ENCODE peak calls at places on chromosomes 4 and X, in four cellular contexts. M is omental fat pad, S is A172, U is cardiac muscle cell. Y is an unnamed sample.
A peak's percentile ranks its signal among the peaks of the same experiment; 100 is the strongest.

GRCh38 chr4:152643153-152644035 is 36.4 kb downstream of the TMEM154 start:
- DNase-seq in M (no peak), S (no peak), U (no peak), Y (no peak)

GRCh38 chr4:46329118-46329976 is 60.6 kb downstream of the GABRA2 start:
- DNase-seq in M (no peak), S (peak; percentile 8), U (peak; percentile 67), Y (peak; percentile 14)

GRCh38 chrX:71992711-71993110 is 82.1 kb downstream of the NHSL2 start:
- DNase-seq in M (no peak), S (no peak), U (no peak), Y (no peak)

GRCh38 chr4:172096771-172097170 is 283.6 kb downstream of the GALNTL6 start:
- DNase-seq in M (no peak), S (no peak), U (no peak), Y (no peak)

GRCh38 chr4:168387091-168387490 is 68.5 kb upstream of the DDX60 start:
- DNase-seq in M (no peak), S (no peak), U (no peak), Y (no peak)

GRCh38 chr4:8582436-8582835 is 2.2 kb downstream of the GPR78 start:
- DNase-seq in M (no peak), S (no peak), U (no peak), Y (no peak)

GRCh38 chr4:149997881-149998421 is 80.3 kb upstream of the DCLK2 start:
- DNase-seq in M (no peak), S (peak; percentile 60), U (no peak), Y (peak; percentile 81)

GRCh38 chr4:67575232-67575888 is 16.8 kb downstream of the STAP1 start:
- DNase-seq in M (no peak), S (no peak), U (no peak), Y (no peak)

GRCh38 chr4:168353746-168354145 is 35.2 kb upstream of the DDX60 start:
- DNase-seq in M (no peak), S (no peak), U (no peak), Y (no peak)

GRCh38 chr4:153809916-153810810 is 21.3 kb upstream of the SFRP2 start:
- DNase-seq in M (no peak), S (peak; percentile 25), U (no peak), Y (no peak)

GRCh38 chr4:22695917-22696316 is 3.2 kb downstream of the GBA3 start:
- DNase-seq in M (no peak), S (no peak), U (no peak), Y (peak; percentile 74)

GRCh38 chr4:3328814-3329663 is 36.2 kb downstream of the RGS12 start:
- DNase-seq in M (no peak), S (no peak), U (peak; percentile 65), Y (no peak)

GRCh38 chr4:10667651-10668341 is 16.8 kb downstream of the CLNK start:
- DNase-seq in M (no peak), S (no peak), U (no peak), Y (no peak)

GRCh38 chrX:18543738-18544137 is 118.3 kb downstream of the CDKL5 start:
- DNase-seq in M (no peak), S (no peak), U (no peak), Y (no peak)

GRCh38 chr4:99300934-99301333 is 10.1 kb upstream of the ADH1A start:
- DNase-seq in M (peak; percentile 50), S (peak; percentile 25), U (peak; percentile 37), Y (no peak)

GRCh38 chrX:36898301-36898700 is 109.9 kb upstream of the FAM47C start:
- DNase-seq in M (no peak), S (peak; percentile 4), U (peak; percentile 36), Y (no peak)

GRCh38 chr4:86441175-86441960 is 81.5 kb upstream of the MAPK10 start:
- DNase-seq in M (no peak), S (no peak), U (no peak), Y (peak; percentile 89)

GRCh38 chrX:40471965-40472648 is 108.7 kb upstream of the ATP6AP2 start:
- DNase-seq in M (no peak), S (peak; percentile 75), U (peak; percentile 59), Y (no peak)

GRCh38 chr4:87469390-87469789 is 47.0 kb downstream of the NUDT9 start:
- DNase-seq in M (no peak), S (no peak), U (peak; percentile 1), Y (no peak)

GRCh38 chrX:134601240-134601639 is 57.0 kb downstream of the PLAC1 start:
- DNase-seq in M (no peak), S (no peak), U (no peak), Y (no peak)

GRCh38 chr4:78775278-78776030 is 696 bp upstream of the BMP2K start:
- DNase-seq in M (peak; percentile 58), S (peak; percentile 39), U (peak; percentile 82), Y (peak; percentile 51)

GRCh38 chrX:54182194-54182863 is 725 bp downstream of the FAM120C start:
- DNase-seq in M (no peak), S (peak; percentile 19), U (peak; percentile 28), Y (peak; percentile 16)

GRCh38 chr4:187396106-187396505 is 599.5 kb upstream of the ZFP42 start:
- DNase-seq in M (no peak), S (no peak), U (no peak), Y (no peak)

GRCh38 chr4:1381181-1381621 is 25.0 kb downstream of the NKX1-1 start:
- DNase-seq in M (no peak), S (no peak), U (no peak), Y (no peak)

GRCh38 chr4:36042122-36042970 is 202.0 kb downstream of the ARAP2 start:
- DNase-seq in M (no peak), S (no peak), U (no peak), Y (no peak)

GRCh38 chr4:4855293-4856070 is 4.0 kb upstream of the MSX1 start:
- DNase-seq in M (no peak), S (no peak), U (no peak), Y (no peak)

GRCh38 chr4:152894673-152895072 is 41.5 kb upstream of the FHDC1 start:
- DNase-seq in M (no peak), S (peak; percentile 4), U (no peak), Y (no peak)

GRCh38 chr4:53943345-53944085 is 120.9 kb downstream of the CHIC2 start:
- DNase-seq in M (no peak), S (peak; percentile 90), U (no peak), Y (peak; percentile 97)

GRCh38 chr4:17398805-17399204 is 113.1 kb downstream of the QDPR start:
- DNase-seq in M (no peak), S (no peak), U (no peak), Y (no peak)

GRCh38 chr4:102466298-102466697 is 34.9 kb upstream of the NFKB1 start:
- DNase-seq in M (no peak), S (no peak), U (no peak), Y (no peak)

GRCh38 chr4:145451895-145452294 is 29.8 kb upstream of the SMAD1 start:
- DNase-seq in M (no peak), S (no peak), U (no peak), Y (no peak)

GRCh38 chrX:50635811-50636365 is 165.3 kb upstream of the DGKK start:
- DNase-seq in M (no peak), S (no peak), U (no peak), Y (no peak)

GRCh38 chrX:102712967-102713677 is 874 bp downstream of the GPRASP2 start:
- DNase-seq in M (no peak), S (peak; percentile 20), U (peak; percentile 35), Y (no peak)

GRCh38 chr4:167897116-167897515 is 195.2 kb upstream of the ANXA10 start:
- DNase-seq in M (no peak), S (no peak), U (peak; percentile 31), Y (no peak)

GRCh38 chrX:26952213-26952612 is 510.9 kb downstream of the PPP4R3C start:
- DNase-seq in M (no peak), S (peak; percentile 53), U (no peak), Y (no peak)

Y was measured in RCC 7860.